ENCODE peak calls at places on chromosomes 7 and 10, in four cellular contexts. E is SK-N-SH, L is K562, P is HepG2. J is an unnamed sample.

GRCh38 chr7:132614428-132615076 is 38.3 kb upstream of the PLXNA4 start:
- DNase-seq in E (no peak), L (no peak), P (no peak), J (no peak)

GRCh38 chr10:121078036-121078435 is 226.9 kb downstream of the WDR11 start:
- DNase-seq in E (no peak), L (no peak), P (no peak), J (no peak)

GRCh38 chr7:111370002-111370401 is 192.3 kb downstream of the IMMP2L start:
- DNase-seq in E (no peak), L (no peak), P (no peak), J (no peak)

GRCh38 chr10:132298038-132298935 is 9.5 kb downstream of the STK32C start:
- DNase-seq in E (no peak), L (no peak), P (no peak), J (no peak)

GRCh38 chr10:94626476-94626875 is 57.1 kb upstream of the CYP2C18 start:
- DNase-seq in E (no peak), L (no peak), P (no peak), J (no peak)

GRCh38 chr10:128029280-128029618 is 97.0 kb downstream of the MKI67 start:
- DNase-seq in E (no peak), L (no peak), P (no peak), J (no peak)

GRCh38 chr10:98466916-98467505 is 20.3 kb upstream of the HPS1 start:
- DNase-seq in E (no peak), L (peak), P (no peak), J (no peak)

GRCh38 chr10:33265621-33266020 is 68.8 kb downstream of the NRP1 start:
- DNase-seq in E (no peak), L (no peak), P (no peak), J (no peak)

GRCh38 chr10:1206101-1206500 is 149.9 kb downstream of the WDR37 start:
- DNase-seq in E (no peak), L (no peak), P (no peak), J (no peak)

GRCh38 chr10:119028900-119029612 is 458 bp upstream of the NANOS1 start:
- DNase-seq in E (peak), L (peak), P (peak), J (peak)

GRCh38 chr10:26721561-26721960 is 24.1 kb downstream of the PDSS1 start:
- DNase-seq in E (no peak), L (no peak), P (no peak), J (no peak)

GRCh38 chr7:96330193-96330592 is 8.3 kb upstream of the SLC25A13 start:
- DNase-seq in E (no peak), L (no peak), P (no peak), J (no peak)

GRCh38 chr7:26525413-26526287 is 234.0 kb downstream of the SNX10 start:
- DNase-seq in E (no peak), L (no peak), P (no peak), J (no peak)

GRCh38 chr7:151823783-151824182 is 53.1 kb downstream of the PRKAG2 start:
- DNase-seq in E (no peak), L (no peak), P (no peak), J (no peak)
- H2AFZ ChIP-seq in E (no peak), L (no peak), P (no peak), J (no peak)

GRCh38 chr7:70466725-70467364 is 665.1 kb upstream of the GALNT17 start:
- DNase-seq in E (no peak), L (no peak), P (no peak), J (no peak)
- TF ChIP-seq ZBTB33 in E (no peak), L (no peak), P (no peak), J (no peak)

GRCh38 chr7:63953181-63953580 is 45.5 kb upstream of the ZNF722 start:
- DNase-seq in E (no peak), L (no peak), P (no peak), J (no peak)
- TF ChIP-seq USF2 in E (no peak), L (no peak), P (no peak), J (no peak)

DNA sequence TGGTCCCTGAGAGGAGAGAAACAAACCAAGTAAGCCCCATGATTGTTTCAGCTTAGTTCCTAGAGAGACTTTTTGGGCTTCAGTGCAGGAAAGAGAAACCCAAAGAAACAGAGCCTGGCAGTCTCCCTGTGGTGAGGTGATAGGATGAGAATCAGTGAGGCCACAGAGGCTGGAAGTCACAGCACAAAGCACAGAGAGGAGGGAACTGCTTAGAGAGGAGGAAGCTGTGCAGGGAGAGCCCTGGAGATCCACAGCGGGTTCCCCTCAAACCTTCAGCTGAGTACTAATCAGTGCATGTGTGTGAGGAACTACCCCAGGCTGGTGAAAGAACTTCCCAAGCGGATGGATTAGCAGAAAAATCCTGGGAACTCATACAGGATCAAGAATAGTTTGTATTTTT is 27.4 kb upstream of the HECW1 start:
- DNase-seq in E (no peak), L (no peak), P (no peak), J (no peak)
- H2AFZ ChIP-seq in E (no peak), L (no peak), P (no peak), J (peak)

DNA sequence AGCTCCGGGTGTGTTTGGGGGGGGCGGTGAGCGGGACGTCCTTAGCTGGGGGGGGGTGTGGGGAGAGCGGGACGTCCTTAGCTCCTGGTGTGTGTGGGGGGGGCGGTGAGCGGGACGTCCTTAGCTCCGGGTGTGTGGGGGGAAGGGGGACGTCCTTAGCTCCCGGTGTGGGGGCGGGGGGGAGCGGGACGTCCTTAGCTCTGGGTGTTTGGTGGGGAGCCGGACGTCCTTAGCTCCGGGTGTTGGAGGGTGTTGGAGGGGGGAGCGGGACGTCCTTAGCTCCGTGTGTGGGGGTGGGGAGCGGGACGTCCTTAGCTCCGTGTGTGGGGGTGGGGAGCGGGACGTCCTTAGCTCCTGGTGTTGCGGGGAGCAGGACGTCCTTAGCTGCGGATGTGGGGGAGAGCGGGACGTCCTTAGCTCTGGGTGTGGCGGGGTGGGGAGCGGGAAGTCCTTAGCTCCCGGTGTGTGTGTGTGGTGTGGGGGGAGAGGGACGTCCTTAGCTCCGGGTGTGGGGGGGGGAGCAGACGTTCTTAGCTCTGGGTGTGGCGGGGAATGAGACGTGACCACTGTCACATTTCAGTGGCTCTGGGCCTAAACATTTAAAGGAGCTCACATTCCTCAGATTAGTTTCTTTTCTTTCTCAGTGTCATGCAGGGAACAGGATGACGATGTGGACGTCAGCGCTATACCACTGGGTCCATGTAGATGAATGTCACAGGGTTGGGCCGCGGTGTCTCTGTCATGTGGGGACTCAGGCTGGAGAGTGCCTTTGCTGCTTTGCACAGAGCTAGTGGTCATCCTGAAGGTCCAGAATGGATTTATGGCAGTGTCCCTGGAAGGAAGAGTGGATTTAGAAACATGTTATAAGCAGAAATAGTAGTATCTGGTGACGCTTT is 7.5 kb downstream of the DYNC2I1 start:
- DNase-seq in E (peak), L (peak), P (peak), J (peak)
- TF ChIP-seq ZBTB33 in E (no peak), L (no peak), P (no peak), J (no peak)

GRCh38 chr10:35194471-35194870 is 67.8 kb downstream of the CREM start:
- DNase-seq in E (no peak), L (no peak), P (no peak), J (no peak)

GRCh38 chr10:35195361-35196306 is 69.0 kb downstream of the CREM start:
- DNase-seq in E (peak), L (peak), P (peak), J (peak)

GRCh38 chr10:35192645-35193249 is 66.1 kb downstream of the CREM start:
- DNase-seq in E (no peak), L (no peak), P (no peak), J (no peak)

GRCh38 chr10:35191523-35191922 is 64.9 kb downstream of the CREM start:
- DNase-seq in E (no peak), L (no peak), P (no peak), J (no peak)

DNA sequence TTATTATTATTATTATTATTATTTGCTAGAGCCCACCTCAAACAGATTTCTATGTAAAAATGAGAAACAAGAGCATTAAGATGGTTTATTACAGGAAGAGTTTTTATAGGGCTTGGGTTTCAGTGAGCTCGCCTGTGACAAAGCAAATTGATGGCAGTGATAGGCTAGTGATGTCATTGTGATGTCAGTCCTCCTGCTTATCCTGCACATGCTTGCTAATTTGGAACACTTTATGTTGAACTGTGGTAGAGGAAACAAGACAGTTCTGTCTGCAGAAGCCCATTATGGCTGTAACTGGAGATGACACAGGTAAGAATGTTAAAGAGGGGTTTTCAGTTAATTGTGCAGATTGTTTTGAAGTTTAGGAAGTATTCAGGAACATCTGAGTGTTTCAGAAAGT is 68.3 kb downstream of the CREM start:
- DNase-seq in E (peak), L (peak), P (no peak), J (no peak)
- TF ChIP-seq USF2 in E (no peak), L (no peak), P (no peak), J (no peak)

GRCh38 chr7:139339698-139340036 is 1.5 kb upstream of the FMC1 start:
- DNase-seq in E (no peak), L (no peak), P (no peak), J (no peak)
- H2AFZ ChIP-seq in E (peak), L (peak), P (no peak), J (peak)

GRCh38 chr10:102502337-102503151 is at the start of gene ACTR1A:
- DNase-seq in E (peak), L (peak), P (peak), J (peak)
- TF ChIP-seq ZBTB33 in E (no peak), L (no peak), P (peak), J (no peak)

GRCh38 chr10:5692476-5693358 is 8.1 kb downstream of the TASOR2 start:
- DNase-seq in E (peak), L (peak), P (peak), J (peak)
- TF ChIP-seq USF2 in E (no peak), L (no peak), P (no peak), J (no peak)

J was measured in GM12878.